ENCODE peak calls at places on chromosomes 6 and 20, in five cellular contexts. H, Q, D, O and Y are unnamed samples. For H3K36me3 and H3K9me3, the result is how much of the 10 kb centered on the place peaks cover.

GRCh38 chr6:79548310-79548709 is 11.1 kb upstream of the LCA5 start:
- DNase-seq in H (no peak), Q (no peak), D (no peak), O (no peak), Y (no peak)

GRCh38 chr6:29797966-29798365 is 29.7 kb upstream of the HLA-G start:
- DNase-seq in H (no peak), Q (no peak), D (no peak), O (no peak), Y (no peak)

GRCh38 chr6:88992741-88993557 is 29.5 kb upstream of the RNGTT start:
- DNase-seq in H (no peak), Q (no peak), D (no peak), O (no peak), Y (no peak)

GRCh38 chr20:18719426-18719825 is 94.2 kb upstream of the SCP2D1 start:
- DNase-seq in H (no peak), Q (no peak), D (no peak), O (no peak), Y (no peak)

GRCh38 chr6:162203287-162203686 is 524.3 kb downstream of the PRKN start:
- DNase-seq in H (no peak), Q (no peak), D (no peak), O (no peak), Y (no peak)

GRCh38 chr6:73803562-73804221 is 107.7 kb downstream of the CD109 start:
- DNase-seq in H (no peak), Q (peak), D (no peak), O (no peak), Y (no peak)

GRCh38 chr6:99013145-99013544 is 65.4 kb upstream of the FBXL4 start:
- DNase-seq in H (no peak), Q (no peak), D (no peak), O (no peak), Y (no peak)

GRCh38 chr6:137291441-137291840 is 72.3 kb upstream of the IFNGR1 start:
- DNase-seq in H (peak), Q (peak), D (peak), O (no peak), Y (no peak)

GRCh38 chr20:19832875-19833274 is 74.8 kb downstream of the RIN2 start:
- DNase-seq in H (no peak), Q (no peak), D (no peak), O (no peak), Y (no peak)

GRCh38 chr6:145600299-145600698 is 135.0 kb downstream of the EPM2A start:
- DNase-seq in H (no peak), Q (peak), D (no peak), O (no peak), Y (no peak)

GRCh38 chr6:1405221-1405620 is 15.8 kb downstream of the FOXF2 start:
- DNase-seq in H (no peak), Q (no peak), D (no peak), O (no peak), Y (no peak)

GRCh38 chr6:151387581-151387980 is 3.8 kb downstream of the ZBTB2 start:
- DNase-seq in H (no peak), Q (no peak), D (no peak), O (no peak), Y (no peak)

GRCh38 chr6:166005846-166006592 is 161.6 kb downstream of the TBXT start:
- DNase-seq in H (no peak), Q (peak), D (peak), O (peak), Y (no peak)

GRCh38 chr6:152984387-152984872 is 1.6 kb upstream of the FBXO5 start:
- DNase-seq in H (no peak), Q (no peak), D (no peak), O (no peak), Y (no peak)

GRCh38 chr6:51339108-51339507 is 520.4 kb downstream of the TFAP2B start:
- DNase-seq in H (no peak), Q (no peak), D (no peak), O (no peak), Y (no peak)

GRCh38 chr6:38509713-38510112 is 130.0 kb downstream of the BTBD9 start:
- DNase-seq in H (no peak), Q (no peak), D (no peak), O (no peak), Y (no peak)

GRCh38 chr20:19314619-19315018 is 102.2 kb downstream of the SLC24A3 start:
- DNase-seq in H (no peak), Q (no peak), D (no peak), O (no peak), Y (no peak)

GRCh38 chr20:44904377-44904776 is 5.5 kb upstream of the PABPC1L start:
- DNase-seq in H (no peak), Q (no peak), D (no peak), O (no peak), Y (no peak)
- H3K36me3 ChIP-seq in H (half or more), Q (under half), D (under half), O (under half), Y (under half)

DNA sequence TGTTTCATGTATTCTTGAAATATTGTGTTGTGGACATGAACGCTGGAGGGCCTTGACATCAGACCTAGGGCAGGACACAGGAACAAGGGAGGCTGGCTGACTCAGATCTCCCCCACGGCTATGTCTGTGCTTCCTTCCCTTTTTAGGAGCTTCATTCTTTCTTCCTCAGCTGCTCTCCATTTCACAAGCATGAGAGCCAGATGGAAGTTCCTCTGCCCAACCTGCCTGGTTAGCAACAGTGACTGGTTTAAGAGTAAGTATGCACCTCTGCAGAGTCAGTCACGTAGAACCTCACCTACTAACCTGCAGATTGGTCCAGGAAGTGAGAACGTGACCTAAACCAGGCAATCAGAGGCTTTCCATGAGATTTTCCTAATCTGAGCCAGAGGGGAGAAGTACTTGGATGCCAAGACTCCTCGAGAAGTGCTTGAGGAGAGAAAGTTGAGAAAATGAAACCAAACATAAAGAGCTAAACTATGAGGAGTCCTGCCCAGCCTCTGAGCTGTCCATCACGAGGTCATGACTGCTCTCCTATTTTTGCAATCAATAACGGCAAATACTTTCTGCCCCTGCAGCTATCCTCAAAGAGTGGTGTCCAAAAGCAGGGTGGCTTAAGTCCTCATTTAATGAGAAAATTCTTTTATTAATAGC is 465.2 kb upstream of the CITED2 start:
- DNase-seq in H (peak), Q (peak), D (peak), O (peak), Y (no peak)
- H3K4me3 ChIP-seq in H (peak), Q (no peak), D (peak), O (no peak), Y (no peak)

DNA sequence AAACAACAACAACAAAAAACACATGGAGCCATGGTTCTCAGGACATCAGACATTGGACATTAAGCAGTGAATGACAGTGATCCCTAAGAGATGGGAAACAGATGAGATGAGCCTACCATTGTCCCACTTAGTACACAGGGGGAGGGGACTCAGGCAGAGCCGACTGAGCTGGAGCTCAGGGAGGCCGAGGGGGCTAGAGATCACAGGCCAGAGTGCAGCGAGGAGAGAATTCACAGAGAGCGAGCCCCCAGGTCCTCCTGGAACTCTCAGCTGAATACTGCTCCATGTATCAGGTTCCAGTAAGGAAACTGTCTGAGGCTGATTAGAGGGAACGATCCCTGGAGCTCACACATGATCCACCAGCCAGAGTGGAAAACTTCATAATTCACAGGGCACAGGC is 134.6 kb downstream of the GRM4 start:
- DNase-seq in H (no peak), Q (no peak), D (no peak), O (no peak), Y (no peak)
- H3K9me3 ChIP-seq in H (under half), Q (under half), D (under half), O (under half), Y (under half)

GRCh38 chr6:41588083-41588482 is 41.9 kb downstream of the FOXP4 start:
- DNase-seq in H (no peak), Q (no peak), D (no peak), O (no peak), Y (no peak)
- H3K36me3 ChIP-seq in H (half or more), Q (under half), D (under half), O (under half), Y (under half)